ENCODE peak calls at places on chromosomes 3 and 15, in four cellular contexts. One of them, this sample, is unnamed. For H3K4me1, the result is how much of the 10 kb centered on the place peaks cover.

GRCh38 chr3:159200176-159200575 is 398.3 kb downstream of the MFSD1 start:
- DNase-seq in astrocyte: peak
- DNase-seq in suprapubic skin: no peak
- DNase-seq in testis: no peak
- DNase-seq in this sample: no peak

GRCh38 chr3:133578548-133579191 is 5.2 kb downstream of the CDV3 start:
- DNase-seq in testis: no peak
- DNase-seq in suprapubic skin: no peak
- DNase-seq in astrocyte: peak
- DNase-seq in this sample: no peak

GRCh38 chr15:82697735-82698407 is 11.8 kb downstream of the AP3B2 start:
- DNase-seq in testis: no peak
- DNase-seq in suprapubic skin: no peak
- DNase-seq in astrocyte: no peak
- DNase-seq in this sample: no peak

GRCh38 chr3:135567223-135567622 is 398.3 kb upstream of the PPP2R3A start:
- DNase-seq in astrocyte: no peak
- DNase-seq in testis: no peak
- DNase-seq in suprapubic skin: no peak
- DNase-seq in this sample: no peak

GRCh38 chr3:41202834-41203345 is 3.6 kb downstream of the CTNNB1 start:
- DNase-seq in astrocyte: peak
- DNase-seq in testis: peak
- DNase-seq in suprapubic skin: no peak
- DNase-seq in this sample: no peak

GRCh38 chr15:100833432-100834389 is 45.9 kb upstream of the ALDH1A3 start:
- DNase-seq in astrocyte: no peak
- DNase-seq in suprapubic skin: no peak
- DNase-seq in testis: no peak
- DNase-seq in this sample: no peak

GRCh38 chr15:92545996-92546395 is 109.6 kb downstream of the FAM174B start:
- DNase-seq in suprapubic skin: no peak
- DNase-seq in astrocyte: peak
- DNase-seq in testis: no peak
- DNase-seq in this sample: no peak

GRCh38 chr15:60932051-60932915 is 296.8 kb downstream of the RORA start:
- DNase-seq in testis: peak
- DNase-seq in astrocyte: peak
- DNase-seq in suprapubic skin: peak
- DNase-seq in this sample: peak

GRCh38 chr15:26972636-26973035 is 1.7 kb downstream of the GABRG3 start:
- DNase-seq in suprapubic skin: no peak
- DNase-seq in testis: no peak
- DNase-seq in astrocyte: peak
- DNase-seq in this sample: no peak

GRCh38 chr3:102248981-102249705 is 185.7 kb upstream of the ZPLD1 start:
- DNase-seq in suprapubic skin: no peak
- DNase-seq in astrocyte: no peak
- DNase-seq in testis: no peak
- DNase-seq in this sample: no peak

GRCh38 chr3:50570508-50571279 is 1.4 kb downstream of the HEMK1 start:
- DNase-seq in suprapubic skin: no peak
- DNase-seq in astrocyte: no peak
- DNase-seq in testis: no peak
- DNase-seq in this sample: no peak

GRCh38 chr3:50572801-50573371 is 3.6 kb downstream of the HEMK1 start:
- DNase-seq in testis: no peak
- DNase-seq in suprapubic skin: no peak
- DNase-seq in astrocyte: no peak
- DNase-seq in this sample: no peak

GRCh38 chr3:50572158-50572557 is 2.8 kb downstream of the HEMK1 start:
- DNase-seq in astrocyte: peak
- DNase-seq in testis: peak
- DNase-seq in suprapubic skin: peak
- DNase-seq in this sample: peak

GRCh38 chr3:50573566-50574279 is 4.4 kb downstream of the HEMK1 start:
- DNase-seq in suprapubic skin: no peak
- DNase-seq in testis: no peak
- DNase-seq in astrocyte: no peak
- DNase-seq in this sample: peak

GRCh38 chr3:50571486-50571885 is 2.2 kb downstream of the HEMK1 start:
- DNase-seq in astrocyte: no peak
- DNase-seq in testis: no peak
- DNase-seq in suprapubic skin: no peak
- DNase-seq in this sample: no peak
- H3K4me1 ChIP-seq in astrocyte: under half
- H3K4me1 ChIP-seq in testis: under half
- H3K4me1 ChIP-seq in suprapubic skin: half or more
- H3K4me1 ChIP-seq in this sample: under half

GRCh38 chr3:73813291-73813977 is 188.7 kb upstream of the PDZRN3 start:
- DNase-seq in suprapubic skin: no peak
- DNase-seq in testis: no peak
- DNase-seq in astrocyte: no peak
- DNase-seq in this sample: no peak
- H3K4me3 ChIP-seq in suprapubic skin: no peak
- H3K4me3 ChIP-seq in testis: no peak
- H3K4me3 ChIP-seq in astrocyte: no peak
- H3K4me3 ChIP-seq in this sample: no peak

GRCh38 chr3:97957617-97958311 is 14.5 kb downstream of the RIOX2 start:
- DNase-seq in suprapubic skin: no peak
- DNase-seq in testis: no peak
- DNase-seq in astrocyte: no peak
- DNase-seq in this sample: no peak

GRCh38 chr3:97958796-97959195 is 13.4 kb downstream of the RIOX2 start:
- DNase-seq in testis: no peak
- DNase-seq in astrocyte: no peak
- DNase-seq in suprapubic skin: no peak
- DNase-seq in this sample: no peak

GRCh38 chr3:97959863-97960262 is 12.4 kb downstream of the RIOX2 start:
- DNase-seq in testis: no peak
- DNase-seq in suprapubic skin: no peak
- DNase-seq in astrocyte: no peak
- DNase-seq in this sample: no peak

GRCh38 chr3:97960561-97961275 is 11.5 kb downstream of the RIOX2 start:
- DNase-seq in suprapubic skin: no peak
- DNase-seq in astrocyte: no peak
- DNase-seq in testis: no peak
- DNase-seq in this sample: no peak

GRCh38 chr3:97958396-97958795 is 13.8 kb downstream of the RIOX2 start:
- DNase-seq in testis: no peak
- DNase-seq in suprapubic skin: no peak
- DNase-seq in astrocyte: peak
- DNase-seq in this sample: no peak
- H3K4me1 ChIP-seq in testis: under half
- H3K4me1 ChIP-seq in suprapubic skin: under half
- H3K4me1 ChIP-seq in astrocyte: under half
- H3K4me1 ChIP-seq in this sample: under half

GRCh38 chr3:69086133-69086722 is 1.5 kb downstream of the ARL6IP5 start:
- DNase-seq in suprapubic skin: peak
- DNase-seq in astrocyte: peak
- DNase-seq in testis: peak
- DNase-seq in this sample: peak

GRCh38 chr3:69090021-69090420 is 5.3 kb downstream of the ARL6IP5 start:
- DNase-seq in suprapubic skin: no peak
- DNase-seq in testis: no peak
- DNase-seq in astrocyte: peak
- DNase-seq in this sample: no peak

GRCh38 chr3:69087030-69087791 is 2.5 kb downstream of the ARL6IP5 start:
- DNase-seq in suprapubic skin: no peak
- DNase-seq in testis: no peak
- DNase-seq in astrocyte: no peak
- DNase-seq in this sample: no peak

GRCh38 chr3:69085543-69086132 is 901 bp downstream of the ARL6IP5 start:
- DNase-seq in astrocyte: no peak
- DNase-seq in suprapubic skin: peak
- DNase-seq in testis: peak
- DNase-seq in this sample: no peak

GRCh38 chr3:69088033-69088432 is 3.3 kb downstream of the ARL6IP5 start:
- DNase-seq in astrocyte: peak
- DNase-seq in suprapubic skin: no peak
- DNase-seq in testis: no peak
- DNase-seq in this sample: no peak
- H3K4me3 ChIP-seq in astrocyte: no peak
- H3K4me3 ChIP-seq in suprapubic skin: peak
- H3K4me3 ChIP-seq in testis: no peak
- H3K4me3 ChIP-seq in this sample: no peak

GRCh38 chr15:96349933-96350292 is 19.4 kb downstream of the NR2F2 start:
- DNase-seq in testis: no peak
- DNase-seq in astrocyte: no peak
- DNase-seq in suprapubic skin: no peak
- DNase-seq in this sample: no peak
- H3K4me1 ChIP-seq in testis: under half
- H3K4me1 ChIP-seq in astrocyte: half or more
- H3K4me1 ChIP-seq in suprapubic skin: under half
- H3K4me1 ChIP-seq in this sample: under half

GRCh38 chr3:56796996-56797395 is 4.8 kb downstream of the ARHGEF3 start:
- DNase-seq in astrocyte: no peak
- DNase-seq in testis: no peak
- DNase-seq in suprapubic skin: no peak
- DNase-seq in this sample: no peak
- H3K4me3 ChIP-seq in astrocyte: no peak
- H3K4me3 ChIP-seq in testis: no peak
- H3K4me3 ChIP-seq in suprapubic skin: no peak
- H3K4me3 ChIP-seq in this sample: no peak

DNA sequence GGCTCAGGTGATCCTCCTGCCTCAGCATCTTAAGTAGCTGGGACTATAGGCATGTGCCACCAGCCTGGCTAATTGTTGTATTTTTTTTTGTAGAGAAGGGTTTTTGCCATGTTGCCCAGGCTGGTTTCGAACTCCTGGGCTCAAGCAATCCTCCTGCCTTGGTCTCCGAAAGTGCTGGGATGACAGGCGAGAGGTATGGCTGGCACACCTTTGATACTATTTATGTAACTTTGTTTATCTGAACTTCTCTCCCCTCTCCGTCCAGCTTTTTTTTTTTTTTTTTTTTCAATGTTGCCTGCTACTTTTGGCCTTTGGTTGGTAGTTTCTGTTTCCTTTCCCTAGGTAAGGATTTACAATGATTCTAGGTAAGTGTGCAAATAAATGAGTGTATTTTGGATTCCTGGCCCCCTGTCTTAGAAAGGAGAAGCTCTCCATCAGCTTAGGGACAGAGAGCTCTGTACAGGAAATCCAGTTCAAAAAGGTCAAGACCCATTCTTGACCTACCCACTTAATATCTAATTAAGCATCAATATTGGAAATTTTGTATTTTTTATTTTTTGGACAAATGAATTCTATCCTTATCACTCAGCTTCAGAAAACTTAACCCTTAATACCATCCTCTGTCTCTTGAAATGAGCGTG is 6.8 kb downstream of the ARL6IP5 start:
- DNase-seq in suprapubic skin: no peak
- DNase-seq in testis: no peak
- DNase-seq in astrocyte: no peak
- DNase-seq in this sample: no peak
- H3K4me1 ChIP-seq in suprapubic skin: half or more
- H3K4me1 ChIP-seq in testis: half or more
- H3K4me1 ChIP-seq in astrocyte: under half
- H3K4me1 ChIP-seq in this sample: under half

GRCh38 chr3:42507751-42508335 is 5.4 kb downstream of the VIPR1 start:
- DNase-seq in astrocyte: no peak
- DNase-seq in suprapubic skin: peak
- DNase-seq in testis: no peak
- DNase-seq in this sample: no peak

GRCh38 chr3:42509111-42509510 is 6.7 kb downstream of the VIPR1 start:
- DNase-seq in suprapubic skin: peak
- DNase-seq in testis: no peak
- DNase-seq in astrocyte: no peak
- DNase-seq in this sample: no peak

GRCh38 chr3:42510325-42510724 is 7.9 kb downstream of the VIPR1 start:
- DNase-seq in astrocyte: no peak
- DNase-seq in testis: no peak
- DNase-seq in suprapubic skin: peak
- DNase-seq in this sample: no peak

GRCh38 chr3:42507252-42507651 is 4.8 kb downstream of the VIPR1 start:
- DNase-seq in suprapubic skin: peak
- DNase-seq in testis: no peak
- DNase-seq in astrocyte: no peak
- DNase-seq in this sample: no peak

DNA sequence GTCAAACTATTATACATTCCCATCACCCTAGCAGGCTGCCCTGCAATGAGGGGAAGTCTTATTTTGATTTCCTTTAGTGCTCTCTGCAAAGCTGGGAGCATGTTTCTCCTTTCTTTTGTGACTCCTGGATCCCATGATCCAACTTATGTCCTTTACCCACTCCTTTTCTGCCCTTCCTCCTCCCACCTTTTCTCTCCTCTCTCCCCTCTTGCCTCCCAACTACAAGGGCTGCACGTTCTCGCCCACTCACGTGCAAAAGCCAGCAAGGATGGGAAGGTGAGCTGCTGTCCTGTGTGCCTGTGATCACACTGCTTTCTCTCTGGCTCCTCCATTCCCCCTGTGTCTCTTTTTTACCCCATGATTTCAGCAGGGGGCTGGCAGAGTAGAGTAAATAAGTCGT is 6.1 kb downstream of the VIPR1 start:
- DNase-seq in astrocyte: no peak
- DNase-seq in suprapubic skin: peak
- DNase-seq in testis: no peak
- DNase-seq in this sample: no peak
- H3K4me3 ChIP-seq in astrocyte: no peak
- H3K4me3 ChIP-seq in suprapubic skin: no peak
- H3K4me3 ChIP-seq in testis: no peak
- H3K4me3 ChIP-seq in this sample: no peak

DNA sequence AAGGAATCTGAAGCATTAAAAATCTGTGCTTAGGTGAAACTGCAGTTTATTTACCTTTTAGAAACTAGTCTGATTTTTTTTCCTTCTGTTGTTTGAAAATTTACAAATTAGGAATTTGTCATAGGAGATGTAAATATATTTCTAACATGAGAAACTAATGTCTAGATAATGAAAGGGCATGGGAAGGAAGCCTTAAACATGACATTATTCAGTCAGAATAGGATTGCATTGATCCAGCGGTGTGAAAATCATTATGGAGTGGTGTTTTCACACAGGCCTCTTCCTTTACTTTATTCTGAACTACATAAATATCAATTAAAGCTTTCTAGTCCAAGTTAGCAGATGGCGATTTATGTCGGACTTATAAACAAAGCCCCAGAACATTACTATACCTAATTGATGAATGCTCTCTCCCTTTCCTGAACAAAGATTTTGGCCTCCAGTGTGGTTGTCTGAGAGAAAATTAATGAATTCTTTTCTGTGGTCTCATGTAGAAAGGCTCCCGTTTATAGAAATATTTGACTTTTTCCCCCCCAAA is 37.9 kb downstream of the FNDC3B start:
- DNase-seq in suprapubic skin: no peak
- DNase-seq in astrocyte: no peak
- DNase-seq in testis: no peak
- DNase-seq in this sample: no peak
- H3K4me1 ChIP-seq in suprapubic skin: under half
- H3K4me1 ChIP-seq in astrocyte: under half
- H3K4me1 ChIP-seq in testis: under half
- H3K4me1 ChIP-seq in this sample: under half

GRCh38 chr15:74789741-74790079 is 7.8 kb downstream of the CSK start:
- DNase-seq in suprapubic skin: no peak
- DNase-seq in astrocyte: no peak
- DNase-seq in testis: no peak
- DNase-seq in this sample: no peak
- H3K4me3 ChIP-seq in suprapubic skin: no peak
- H3K4me3 ChIP-seq in astrocyte: no peak
- H3K4me3 ChIP-seq in testis: no peak
- H3K4me3 ChIP-seq in this sample: no peak